ENCODE peak calls at places on chromosomes 2 and 18, in seven cellular contexts. V is AG08395; C is astrocyte; Q is activated T-helper 1 cell treated with Interleukin-2 at 50 U/mL for 16 hours; H is right lobe of liver; M is left ventricle myocardium inferior; K is stimulated activated CD4-positive, alpha-beta T cell treated with anti-CD3 and anti-CD28 coated beads, Interleukin-12 subunit alpha, Interleukin-12 subunit beta, amount 100 ng/mL, for 24 hours. L is an unnamed sample.

GRCh38 chr2:11514904-11515303 is 18.9 kb upstream of the GREB1 start:
- DNase-seq in V (no peak), C (no peak), Q (no peak), H (no peak), M (no peak), K (no peak), L (no peak)

GRCh38 chr18:52392160-52392559 is 52.2 kb downstream of the DCC start:
- DNase-seq in V (no peak), C (no peak), Q (no peak), H (no peak), M (no peak), K (no peak), L (no peak)

GRCh38 chr2:238985931-238986446 is 138.1 kb downstream of the TWIST2 start:
- DNase-seq in V (no peak), C (no peak), Q (no peak), H (no peak), M (no peak), K (no peak), L (no peak)

GRCh38 chr2:207473203-207473865 is 56.4 kb upstream of the CREB1 start:
- DNase-seq in V (peak; percentile 60), C (peak; percentile 78), Q (no peak), H (no peak), M (no peak), K (peak; percentile 15), L (no peak)

GRCh38 chr18:75727479-75727878 is 300.0 kb upstream of the SMIM21 start:
- DNase-seq in V (no peak), C (peak; percentile 0), Q (no peak), H (no peak), M (peak; percentile 36), K (peak; percentile 31), L (no peak)

GRCh38 chr2:148519013-148519412 is 125.5 kb upstream of the EPC2 start:
- DNase-seq in V (no peak), C (no peak), Q (no peak), H (no peak), M (no peak), K (no peak), L (no peak)

GRCh38 chr2:58157754-58158153 is 83.4 kb downstream of the FANCL start:
- DNase-seq in V (no peak), C (no peak), Q (no peak), H (no peak), M (no peak), K (no peak), L (no peak)

GRCh38 chr18:61635901-61636528 is 256.8 kb downstream of the RNF152 start:
- DNase-seq in V (peak; percentile 50), C (peak; percentile 14), Q (no peak), H (peak; percentile 68), M (peak; percentile 40), K (peak; percentile 15), L (no peak)

GRCh38 chr2:157785866-157786662 is 90.1 kb downstream of the ACVR1 start:
- DNase-seq in V (peak; percentile 21), C (peak; percentile 67), Q (no peak), H (no peak), M (no peak), K (no peak), L (no peak)

L was measured in CD8-positive, alpha-beta memory T cell.